ENCODE peak calls at places on chromosome 3, in ten cellular contexts. H is stomach, C is lung, U is tibial artery, T is HL-60, I is AG04450, S is trophoblast cell, L is psoas muscle, J is colonic mucosa, X is heart left ventricle. E is an unnamed sample.

GRCh38 chr3:67648701-67649100 is 5.7 kb downstream of the SUCLG2 start:
- DNase-seq in X (no peak), I (no peak), J (peak), H (peak), L (no peak), U (no peak), T (peak), C (no peak), S (no peak), E (no peak)

GRCh38 chr3:169323580-169324453 is 339.7 kb downstream of the MECOM start:
- DNase-seq in X (peak), U (no peak), C (no peak), L (no peak), T (no peak), S (peak), J (no peak), H (no peak), I (peak), E (no peak)

GRCh38 chr3:173429527-173429926 is 32.0 kb downstream of the NLGN1 start:
- DNase-seq in C (no peak), X (no peak), T (no peak), U (no peak), S (no peak), H (no peak), J (no peak), I (no peak), L (no peak), E (no peak)

GRCh38 chr3:8318002-8318649 is 183.5 kb upstream of the LMCD1 start:
- DNase-seq in I (peak), S (no peak), X (no peak), U (no peak), L (no peak), T (no peak), H (no peak), C (no peak), J (no peak), E (no peak)

GRCh38 chr3:190305406-190305805 is 16.8 kb downstream of the CLDN1 start:
- DNase-seq in U (no peak), I (no peak), J (no peak), X (no peak), T (no peak), S (no peak), L (no peak), C (no peak), H (no peak), E (no peak)

GRCh38 chr3:87615506-87615905 is 339.1 kb upstream of the POU1F1 start:
- DNase-seq in U (no peak), C (no peak), S (no peak), J (no peak), I (no peak), T (no peak), L (no peak), X (no peak), H (no peak), E (no peak)

GRCh38 chr3:61608072-61608471 is 46.7 kb downstream of the PTPRG start:
- DNase-seq in J (no peak), T (no peak), H (no peak), U (no peak), I (no peak), X (no peak), S (no peak), C (no peak), L (no peak), E (no peak)

GRCh38 chr3:157418104-157418503 is 18.5 kb upstream of the PTX3 start:
- DNase-seq in J (no peak), T (no peak), U (no peak), H (no peak), C (no peak), S (no peak), L (no peak), X (no peak), I (no peak), E (no peak)

GRCh38 chr3:106392905-106393304 is 524.1 kb upstream of the CBLB start:
- DNase-seq in T (no peak), H (no peak), J (no peak), C (no peak), U (no peak), X (no peak), I (no peak), S (no peak), L (no peak), E (no peak)

GRCh38 chr3:127299276-127299675 is 11.4 kb upstream of the PRR20G start:
- DNase-seq in J (no peak), H (no peak), C (no peak), T (peak), X (no peak), U (peak), I (no peak), L (no peak), S (no peak), E (no peak)

GRCh38 chr3:159458010-159458409 is 530.6 kb upstream of the IL12A start:
- DNase-seq in U (no peak), I (peak), X (no peak), S (peak), C (no peak), L (no peak), J (no peak), H (no peak), T (no peak), E (no peak)
- H3K27ac ChIP-seq in U (no peak), I (no peak), X (no peak), S (no peak), C (no peak), L (no peak), J (no peak), H (no peak), T (no peak), E (no peak)

DNA sequence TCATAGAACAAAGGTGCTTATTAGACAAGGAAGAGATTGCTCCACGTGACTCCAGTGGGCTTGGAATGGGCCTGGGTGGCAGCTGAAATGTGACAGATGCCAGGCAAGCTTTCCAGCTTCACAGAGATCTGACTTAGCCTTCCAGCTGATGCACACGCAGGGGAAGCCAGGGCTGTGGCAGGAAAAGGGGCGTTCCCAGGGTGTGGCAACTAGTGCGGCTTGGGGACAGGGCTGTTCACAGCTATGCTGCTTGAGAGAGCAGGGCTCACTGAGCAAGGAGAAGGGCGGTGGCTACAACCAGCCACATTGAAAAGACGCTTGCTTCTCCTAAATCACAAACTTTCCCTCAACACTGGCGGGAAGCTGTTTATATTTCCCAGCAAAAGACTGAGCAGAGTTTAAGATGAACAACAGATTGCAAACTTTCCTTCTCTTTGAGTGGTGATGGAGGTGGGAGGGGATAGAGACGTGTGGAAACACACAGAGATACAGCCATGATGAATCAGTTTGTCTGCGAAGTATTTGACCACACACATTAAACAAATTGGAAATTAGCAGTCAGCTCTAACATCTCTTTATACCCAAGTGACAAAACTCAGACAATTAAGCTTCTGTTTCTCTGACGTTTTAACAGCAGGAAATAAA is 127.5 kb downstream of the BDH1 start:
- DNase-seq in T (peak), H (peak), C (no peak), I (no peak), S (no peak), U (no peak), X (peak), L (peak), J (peak), E (no peak)
- H3K4me3 ChIP-seq in T (no peak), H (no peak), C (no peak), I (no peak), S (no peak), U (no peak), X (no peak), L (no peak), J (no peak), E (no peak)

DNA sequence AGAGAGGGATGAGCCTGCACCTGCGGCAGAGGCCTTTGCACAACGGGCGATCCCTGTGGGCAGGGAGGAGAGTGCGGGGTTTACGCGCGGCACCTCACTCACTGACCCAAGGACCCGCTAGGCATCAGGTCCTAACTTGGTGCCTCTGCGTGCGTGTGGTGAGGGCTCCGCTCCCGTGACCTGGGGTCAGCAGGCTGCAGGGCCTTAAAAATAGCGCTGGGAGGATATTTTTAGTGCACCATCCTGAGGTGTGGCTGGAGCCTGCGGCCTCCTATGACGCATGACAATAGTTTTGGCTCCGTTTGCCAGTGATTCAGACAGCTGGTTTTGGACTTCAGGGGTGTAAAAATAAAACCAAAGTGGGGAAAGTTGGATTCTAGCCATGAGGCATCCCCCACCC is 139.0 kb downstream of the FAM43A start:
- DNase-seq in U (no peak), C (no peak), H (no peak), T (no peak), X (peak), L (peak), J (no peak), S (no peak), I (no peak), E (no peak)
- H3K27ac ChIP-seq in U (no peak), C (no peak), H (no peak), T (no peak), X (peak), L (peak), J (no peak), S (no peak), I (no peak), E (no peak)

GRCh38 chr3:180989291-180990163 is at the start of gene DNAJC19:
- DNase-seq in C (peak), S (peak), U (peak), J (peak), I (peak), T (peak), H (peak), L (peak), X (peak), E (peak)

GRCh38 chr3:180996415-180996932 is 6.9 kb upstream of the DNAJC19 start:
- DNase-seq in S (no peak), X (no peak), U (no peak), I (no peak), J (no peak), C (no peak), H (no peak), T (no peak), L (no peak), E (no peak)

GRCh38 chr3:180987344-180987743 is 2.2 kb downstream of the DNAJC19 start:
- DNase-seq in S (no peak), C (no peak), X (no peak), U (no peak), I (no peak), T (no peak), L (no peak), H (no peak), J (no peak), E (no peak)

DNA sequence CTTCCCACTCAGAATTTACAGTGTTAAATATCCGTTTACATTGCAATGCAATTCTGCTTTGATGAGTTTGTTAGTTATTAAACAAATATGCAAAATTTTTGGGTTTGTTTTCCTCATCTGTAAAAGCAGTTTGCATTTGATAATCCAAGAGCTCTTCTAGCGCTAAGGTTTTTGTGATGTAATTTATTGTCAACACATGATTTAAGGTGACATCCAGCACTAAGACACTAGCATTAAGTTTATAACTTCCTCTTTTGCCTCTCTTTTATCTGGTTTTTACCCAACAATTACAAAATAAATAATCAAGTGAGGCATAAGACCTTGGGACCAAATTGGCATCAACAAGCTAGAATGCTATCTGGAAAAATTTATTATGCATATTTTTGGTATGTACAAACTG is 958 bp upstream of the DNAJC19 start:
- DNase-seq in X (no peak), H (no peak), I (no peak), C (no peak), L (no peak), T (no peak), U (no peak), S (no peak), J (no peak), E (no peak)
- H3K4me3 ChIP-seq in X (no peak), H (peak), I (peak), C (no peak), L (peak), T (peak), U (peak), S (no peak), J (peak), E (peak)

DNA sequence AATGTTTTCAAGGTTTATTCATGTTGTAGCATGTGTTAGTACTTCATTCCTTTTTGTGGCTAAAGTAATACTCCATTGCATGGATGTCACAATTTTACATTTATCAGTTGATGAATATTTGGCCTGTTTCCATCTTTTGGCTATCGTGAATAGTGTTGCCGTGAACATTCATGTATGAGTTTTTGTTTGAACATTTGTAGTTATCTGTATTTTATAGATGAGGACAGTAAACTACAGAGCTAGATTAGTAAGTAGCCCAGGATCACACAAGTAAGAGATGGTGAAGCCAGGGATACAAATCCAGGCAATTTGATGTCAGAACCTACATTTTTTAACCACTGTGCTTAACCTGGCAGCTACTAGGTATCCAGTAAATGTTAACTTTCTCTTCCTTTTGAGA is 63.2 kb downstream of the ASTE1 start:
- DNase-seq in U (no peak), S (no peak), T (no peak), C (no peak), J (no peak), I (no peak), X (no peak), L (no peak), H (no peak), E (no peak)
- H3K27ac ChIP-seq in U (no peak), S (no peak), T (peak), C (no peak), J (no peak), I (peak), X (no peak), L (no peak), H (no peak), E (no peak)

DNA sequence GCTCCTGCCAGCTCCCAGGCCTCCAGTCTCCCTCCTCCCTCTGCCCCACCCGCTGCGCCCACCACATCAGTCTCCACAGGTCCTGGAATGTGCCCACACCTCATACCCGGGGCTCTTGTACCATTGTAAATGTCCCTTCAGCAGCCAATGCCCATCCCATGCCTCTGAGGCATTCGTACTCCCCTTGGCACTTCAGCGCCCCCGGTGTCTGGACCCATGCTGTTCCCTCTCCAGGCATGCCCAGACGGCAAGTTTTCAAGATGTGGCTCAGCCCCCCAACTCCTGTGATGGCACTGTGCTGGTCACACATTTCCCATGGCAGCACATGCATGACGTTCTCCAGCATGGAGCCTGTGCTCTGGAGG is 13.3 kb downstream of the PLXND1 start:
- DNase-seq in T (no peak), J (no peak), U (no peak), I (no peak), C (no peak), X (no peak), S (no peak), H (no peak), L (no peak), E (no peak)
- H3K4me3 ChIP-seq in T (no peak), J (no peak), U (peak), I (no peak), C (no peak), X (no peak), S (no peak), H (no peak), L (peak), E (peak)

GRCh38 chr3:195154111-195154791 is 116.7 kb downstream of the XXYLT1 start:
- DNase-seq in U (no peak), T (no peak), L (no peak), J (no peak), I (no peak), X (no peak), C (no peak), H (no peak), S (no peak), E (no peak)
- H3K27ac ChIP-seq in U (no peak), T (no peak), L (peak), J (peak), I (peak), X (peak), C (peak), H (peak), S (no peak), E (peak)

GRCh38 chr3:183192650-183193300 is 30.2 kb upstream of the LAMP3 start:
- DNase-seq in X (no peak), J (no peak), L (no peak), H (no peak), S (no peak), T (no peak), C (no peak), I (no peak), U (no peak), E (no peak)

GRCh38 chr3:183198939-183199338 is 36.4 kb upstream of the LAMP3 start:
- DNase-seq in H (no peak), X (no peak), U (no peak), L (no peak), C (no peak), S (no peak), J (no peak), I (no peak), T (no peak), E (no peak)

GRCh38 chr3:183197734-183198133 is 35.2 kb upstream of the LAMP3 start:
- DNase-seq in U (no peak), J (no peak), T (no peak), L (no peak), H (no peak), S (no peak), I (no peak), X (no peak), C (no peak), E (no peak)

GRCh38 chr3:183193762-183194701 is 31.5 kb upstream of the LAMP3 start:
- DNase-seq in J (no peak), L (no peak), S (no peak), C (no peak), T (no peak), U (no peak), I (no peak), X (no peak), H (no peak), E (no peak)

GRCh38 chr3:183195266-183195665 is 32.7 kb upstream of the LAMP3 start:
- DNase-seq in X (no peak), C (no peak), I (no peak), S (no peak), U (no peak), J (no peak), T (no peak), H (no peak), L (no peak), E (no peak)
- H3K4me3 ChIP-seq in X (no peak), C (no peak), I (no peak), S (no peak), U (no peak), J (no peak), T (no peak), H (no peak), L (no peak), E (no peak)

GRCh38 chr3:43893721-43894120 is 203.0 kb downstream of the ABHD5 start:
- DNase-seq in T (no peak), U (no peak), H (no peak), L (no peak), S (no peak), C (no peak), I (no peak), J (no peak), X (no peak), E (no peak)

GRCh38 chr3:43892061-43892460 is 201.3 kb downstream of the ABHD5 start:
- DNase-seq in J (no peak), I (no peak), T (no peak), C (no peak), S (no peak), L (no peak), H (no peak), X (no peak), U (no peak), E (no peak)

GRCh38 chr3:43895573-43895972 is 204.8 kb downstream of the ABHD5 start:
- DNase-seq in J (no peak), X (no peak), H (no peak), U (no peak), T (no peak), L (no peak), I (no peak), S (no peak), C (no peak), E (no peak)

GRCh38 chr3:43894176-43895049 is 203.7 kb downstream of the ABHD5 start:
- DNase-seq in S (no peak), J (peak), U (peak), X (peak), H (peak), L (peak), I (peak), C (no peak), T (peak), E (no peak)

DNA sequence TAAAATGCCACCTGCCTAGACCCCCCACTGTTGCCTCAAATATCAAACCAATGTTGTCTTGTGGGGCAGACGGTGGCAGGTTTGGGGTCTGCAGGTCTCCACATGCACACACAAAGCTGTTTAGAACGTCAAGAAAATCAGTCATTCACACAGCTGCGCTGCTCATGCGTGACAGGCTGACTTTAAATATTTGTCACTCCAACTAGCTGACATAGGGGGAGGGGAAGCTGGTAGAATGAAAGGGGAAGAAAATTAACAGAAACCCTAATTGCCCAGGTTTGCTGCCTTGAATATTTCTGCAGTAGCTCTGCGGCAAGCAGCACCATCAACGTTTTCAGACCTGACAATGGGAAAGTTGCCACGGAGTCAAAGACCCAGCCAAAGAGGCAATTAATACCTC is 201.8 kb downstream of the ABHD5 start:
- DNase-seq in I (no peak), L (no peak), C (no peak), U (no peak), S (no peak), T (peak), H (no peak), J (no peak), X (no peak), E (no peak)
- H3K27ac ChIP-seq in I (no peak), L (no peak), C (no peak), U (no peak), S (no peak), T (no peak), H (no peak), J (no peak), X (no peak), E (no peak)

DNA sequence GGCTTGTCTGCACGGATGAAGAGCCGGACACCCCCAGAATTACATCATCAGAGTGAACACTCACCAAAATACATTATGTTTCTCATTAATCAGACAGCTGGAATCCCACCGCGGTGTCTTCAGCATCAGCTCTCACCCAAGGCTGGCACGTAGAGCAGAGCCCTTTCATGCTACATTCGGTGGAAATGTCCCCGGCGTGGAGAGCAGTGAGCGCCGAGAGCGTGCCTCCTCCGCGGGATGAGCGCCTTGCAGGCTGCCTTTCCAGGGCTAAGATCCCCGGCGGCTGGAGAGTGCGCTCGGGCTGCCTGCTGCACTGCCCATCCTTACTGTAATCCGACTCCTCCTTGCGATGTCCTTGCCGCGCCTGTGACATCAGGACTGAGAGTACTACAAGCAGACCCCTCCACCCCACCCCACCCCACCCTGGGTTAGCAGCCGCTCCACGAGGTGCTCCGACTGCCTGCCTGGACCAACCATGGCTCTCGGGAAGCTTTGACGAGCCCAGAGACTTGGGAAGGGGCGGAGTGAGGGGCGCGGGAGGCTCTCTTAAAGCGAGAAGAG is at the start of gene ZNF385D:
- DNase-seq in L (peak), T (no peak), S (no peak), I (no peak), H (no peak), J (peak), X (peak), U (peak), C (no peak), E (peak)
- H3K4me3 ChIP-seq in L (peak), T (no peak), S (peak), I (peak), H (peak), J (no peak), X (peak), U (peak), C (no peak), E (peak)

E was measured in breast epithelium.